ENCODE peak calls at places on chromosomes 5 and 9, in six cellular contexts. X is A549, B is HepG2, I is Panc1, F is SK-N-SH, K is GM23338. V is an unnamed sample.

GRCh38 chr5:131821221-131821620 is 24.4 kb upstream of the FNIP1 start:
- DNase-seq in I (no peak), X (no peak), B (no peak), K (no peak), F (no peak), V (no peak)

GRCh38 chr5:55234171-55234700 is 828 bp upstream of the CCNO start:
- DNase-seq in X (peak; percentile 10), K (peak; percentile 56), F (peak; percentile 44), B (no peak), I (no peak), V (no peak)

GRCh38 chr9:70010015-70010414 is 33.6 kb upstream of the MAMDC2 start:
- DNase-seq in I (no peak), F (no peak), K (no peak), X (no peak), B (no peak), V (no peak)

GRCh38 chr5:86526811-86527348 is 90.9 kb upstream of the COX7C start:
- DNase-seq in K (no peak), F (no peak), X (no peak), B (no peak), I (no peak), V (peak; percentile 54)

GRCh38 chr5:131151216-131151615 is 13.8 kb downstream of the HINT1 start:
- DNase-seq in I (no peak), F (no peak), X (no peak), B (no peak), K (no peak), V (no peak)

GRCh38 chr9:113131689-113132151 is 19.1 kb upstream of the SLC31A2 start:
- DNase-seq in B (no peak), F (no peak), I (no peak), X (no peak), K (peak; percentile 80), V (no peak)

GRCh38 chr9:14593406-14593805 is 99.8 kb downstream of the ZDHHC21 start:
- DNase-seq in X (no peak), K (no peak), B (peak; percentile 13), I (no peak), F (no peak), V (peak; percentile 20)

GRCh38 chr5:133814152-133814551 is 154.3 kb downstream of the C5orf15 start:
- DNase-seq in F (no peak), K (no peak), X (no peak), B (no peak), I (no peak), V (no peak)

GRCh38 chr9:113583511-113584470 is 120.3 kb downstream of the RGS3 start:
- DNase-seq in I (no peak), K (no peak), X (no peak), B (no peak), F (no peak), V (no peak)

GRCh38 chr5:177982072-177982727 is 13.8 kb downstream of the PROP1 start:
- DNase-seq in K (peak; percentile 81), X (peak; percentile 51), B (peak; percentile 7), F (peak; percentile 51), I (no peak), V (no peak)

GRCh38 chr5:15533124-15533893 is 33.3 kb downstream of the FBXL7 start:
- DNase-seq in F (no peak), X (no peak), I (no peak), K (no peak), B (no peak), V (no peak)

GRCh38 chr9:81682177-81682576 is 7.2 kb downstream of the TLE1 start:
- DNase-seq in F (no peak), X (no peak), B (no peak), I (no peak), K (no peak), V (no peak)

GRCh38 chr9:112241491-112241890 is 66.4 kb upstream of the SUSD1 start:
- DNase-seq in F (no peak), I (no peak), B (no peak), X (no peak), K (no peak), V (no peak)

GRCh38 chr5:33480876-33481275 is 40.1 kb downstream of the TARS1 start:
- DNase-seq in X (no peak), F (no peak), B (no peak), K (no peak), I (no peak), V (no peak)

GRCh38 chr5:33477816-33478215 is 37.1 kb downstream of the TARS1 start:
- DNase-seq in K (no peak), X (no peak), F (no peak), B (no peak), I (no peak), V (no peak)

GRCh38 chr5:33482335-33482734 is 41.6 kb downstream of the TARS1 start:
- DNase-seq in F (no peak), K (peak; percentile 60), B (no peak), I (no peak), X (no peak), V (no peak)

GRCh38 chr5:33476992-33477391 is 36.2 kb downstream of the TARS1 start:
- DNase-seq in B (no peak), K (no peak), X (no peak), F (no peak), I (no peak), V (no peak)

DNA sequence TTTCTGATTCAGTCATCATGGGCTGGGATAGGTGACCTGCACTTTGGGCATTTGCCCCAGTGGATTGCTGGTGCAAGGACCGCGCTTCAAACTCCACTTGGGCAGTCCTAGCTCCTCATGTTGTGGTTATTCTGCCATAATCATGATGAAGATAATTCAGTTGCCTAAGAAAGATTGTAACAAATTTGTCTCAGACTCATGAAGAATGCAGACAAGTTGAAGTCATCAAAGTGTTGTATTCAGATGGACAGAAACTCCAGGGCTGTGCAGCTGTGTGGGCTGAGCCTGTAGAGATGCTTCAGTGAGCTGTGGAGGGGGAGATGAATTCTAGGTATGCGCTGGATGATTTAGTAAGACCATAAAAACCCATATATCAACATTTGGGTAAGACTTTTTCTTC is 38.6 kb downstream of the TARS1 start:
- DNase-seq in X (no peak), K (no peak), F (no peak), B (no peak), I (no peak), V (no peak)
- TF ChIP-seq REST in X (no peak), K (no peak), F (no peak), B (no peak), I (no peak), V (no peak)

GRCh38 chr9:117487555-117488175 is 72.8 kb upstream of the ASTN2 start:
- DNase-seq in X (peak; percentile 71), K (peak; percentile 90), F (peak; percentile 85), B (peak; percentile 72), I (peak; percentile 39), V (peak; percentile 65)
- TF ChIP-seq REST in X (no peak), K (no peak), F (no peak), B (no peak), I (no peak), V (no peak)

DNA sequence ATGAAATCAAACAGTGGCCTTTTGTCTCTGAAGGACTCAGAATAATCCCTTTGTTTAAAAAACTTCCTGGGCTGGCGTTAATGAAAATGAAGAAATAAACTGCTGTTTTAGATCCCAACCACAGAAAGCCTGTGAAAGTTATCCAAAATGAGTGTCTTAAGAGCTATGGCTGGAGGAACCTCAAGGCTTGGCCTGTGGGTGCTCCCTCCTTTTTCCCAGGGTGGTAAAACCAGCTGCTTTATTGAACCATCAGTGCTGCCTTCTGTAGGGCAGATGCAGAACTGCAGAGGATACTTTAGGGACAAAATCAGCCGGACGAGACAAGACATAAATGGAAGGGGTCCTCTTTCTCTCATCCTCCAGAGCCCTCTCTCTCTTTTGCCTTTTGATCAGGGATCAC is 100.9 kb downstream of the SMARCA2 start:
- DNase-seq in K (peak; percentile 84), X (peak; percentile 29), B (peak; percentile 7), I (no peak), F (peak; percentile 23), V (peak; percentile 5)
- TF ChIP-seq REST in K (no peak), X (no peak), B (no peak), I (no peak), F (no peak), V (no peak)

GRCh38 chr9:31188496-31188895 is 1195.9 kb upstream of the ACO1 start:
- DNase-seq in K (no peak), F (no peak), X (no peak), B (no peak), I (no peak), V (no peak)

GRCh38 chr9:31185831-31186230 is 1198.6 kb upstream of the ACO1 start:
- DNase-seq in K (no peak), X (no peak), I (no peak), F (no peak), B (no peak), V (no peak)

DNA sequence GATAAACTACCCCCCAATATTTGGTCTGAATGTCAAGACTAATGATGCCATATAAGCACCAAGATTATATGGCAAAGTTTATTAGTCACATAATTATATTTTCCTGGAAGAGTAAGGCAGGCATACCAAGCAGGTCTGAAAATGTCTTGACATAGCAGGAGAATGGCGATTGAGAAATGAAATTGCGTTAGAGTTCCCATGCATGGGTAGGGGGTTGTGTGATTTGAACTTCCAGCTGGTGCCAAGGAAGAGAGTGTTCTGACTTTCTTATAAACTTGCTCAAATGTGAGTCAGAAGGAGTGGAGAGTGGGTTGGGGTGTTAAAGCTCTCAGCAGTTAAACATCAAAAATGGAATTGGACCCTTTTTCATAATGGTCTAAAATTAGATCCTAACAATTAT is 1200.6 kb upstream of the ACO1 start:
- DNase-seq in F (no peak), B (no peak), I (no peak), X (no peak), K (no peak), V (no peak)
- TF ChIP-seq REST in F (no peak), B (no peak), I (no peak), X (no peak), K (no peak), V (no peak)

GRCh38 chr5:162068412-162068811 is 839 bp downstream of the GABRG2 start:
- DNase-seq in F (peak; percentile 1), K (peak; percentile 97), X (peak; percentile 14), I (no peak), B (peak; percentile 40), V (peak; percentile 8)
- TF ChIP-seq REST in F (peak; percentile 96), K (peak; percentile 98), X (peak; percentile 77), I (peak; percentile 85), B (peak; percentile 88), V (peak; percentile 76)

GRCh38 chr5:170219615-170220014 is 13.2 kb upstream of the C5orf58 start:
- DNase-seq in K (no peak), I (no peak), B (no peak), F (no peak), X (peak; percentile 43), V (no peak)

GRCh38 chr5:170223349-170223748 is 9.4 kb upstream of the C5orf58 start:
- DNase-seq in F (no peak), K (no peak), B (no peak), X (no peak), I (no peak), V (no peak)

GRCh38 chr5:170223906-170224305 is 8.9 kb upstream of the C5orf58 start:
- DNase-seq in B (no peak), K (no peak), I (no peak), X (no peak), F (no peak), V (no peak)

GRCh38 chr5:170220196-170220595 is 12.6 kb upstream of the C5orf58 start:
- DNase-seq in X (no peak), I (no peak), F (no peak), B (no peak), K (no peak), V (no peak)

GRCh38 chr5:170221319-170221718 is 11.5 kb upstream of the C5orf58 start:
- DNase-seq in F (no peak), I (no peak), K (peak; percentile 78), X (no peak), B (no peak), V (no peak)
- TF ChIP-seq REST in F (no peak), I (no peak), K (no peak), X (no peak), B (no peak), V (no peak)

V was measured in K562.